ENCODE peak calls at places on chromosomes 6 and 20, in ten cellular contexts. Q, O, I, J, K, Z, C, Y, T and P are unnamed samples.

GRCh38 chr6:39471954-39472659 is 149.6 kb upstream of the KCNK16 start:
- DNase-seq in I (no peak), K (no peak), T (no peak), O (no peak), J (no peak), Y (no peak), C (no peak), Q (no peak), Z (no peak), P (no peak)

GRCh38 chr6:115668781-115669180 is 391.9 kb downstream of the FRK start:
- DNase-seq in J (no peak), T (no peak), Z (no peak), C (no peak), Q (no peak), I (no peak), O (no peak), Y (no peak), K (no peak), P (no peak)

GRCh38 chr20:25237610-25238318 is 10.1 kb upstream of the PYGB start:
- DNase-seq in J (peak), Z (no peak), T (peak), K (no peak), Q (peak), O (peak), Y (peak), C (peak), I (peak), P (no peak)

GRCh38 chr6:109010703-109011102 is 83.9 kb downstream of the SESN1 start:
- DNase-seq in Y (no peak), O (no peak), Z (no peak), C (no peak), J (no peak), Q (no peak), K (no peak), T (no peak), I (no peak), P (no peak)

GRCh38 chr6:6497976-6498375 is 90.5 kb upstream of the LY86 start:
- DNase-seq in O (no peak), Z (no peak), Q (no peak), T (no peak), I (no peak), Y (no peak), J (no peak), C (no peak), K (no peak), P (no peak)

GRCh38 chr20:14672066-14672465 is 334.7 kb upstream of the FLRT3 start:
- DNase-seq in O (no peak), C (no peak), Y (no peak), Q (no peak), Z (no peak), T (no peak), K (no peak), I (no peak), J (no peak), P (no peak)

GRCh38 chr6:32837651-32838113 is 857 bp downstream of the TAP2 start:
- DNase-seq in K (no peak), Y (no peak), Q (no peak), J (no peak), O (no peak), T (no peak), I (no peak), C (no peak), Z (no peak), P (no peak)

GRCh38 chr6:116268589-116269293 is 11.0 kb downstream of the TSPYL1 start:
- DNase-seq in J (no peak), Q (no peak), Z (no peak), I (no peak), K (no peak), C (no peak), O (no peak), Y (no peak), T (no peak), P (no peak)

GRCh38 chr6:13302751-13303667 is 25.3 kb downstream of the TBC1D7 start:
- DNase-seq in I (peak), T (peak), O (peak), J (no peak), Z (peak), Y (peak), C (peak), K (no peak), Q (peak), P (peak)

GRCh38 chr6:17280552-17281090 is 540 bp upstream of the RBM24 start:
- DNase-seq in I (no peak), C (peak), K (peak), Q (peak), J (no peak), T (peak), Z (peak), Y (no peak), O (peak), P (peak)

GRCh38 chr6:80938131-80938530 is 814.4 kb downstream of the TENT5A start:
- DNase-seq in J (no peak), O (no peak), I (no peak), K (no peak), Q (no peak), T (no peak), Y (no peak), C (no peak), Z (no peak), P (no peak)

GRCh38 chr6:57216235-57217101 is 5.6 kb downstream of the RAB23 start:
- DNase-seq in T (peak), O (no peak), I (no peak), Q (peak), Z (no peak), K (no peak), C (no peak), Y (peak), J (no peak), P (no peak)

GRCh38 chr6:71383476-71383875 is 94.9 kb downstream of the OGFRL1 start:
- DNase-seq in T (no peak), K (no peak), J (no peak), I (no peak), Y (no peak), Q (no peak), C (no peak), Z (no peak), O (no peak), P (no peak)

GRCh38 chr6:16130932-16131387 is 2.1 kb downstream of the MYLIP start:
- DNase-seq in K (peak), Z (no peak), O (peak), Q (peak), I (no peak), Y (peak), J (no peak), T (peak), C (peak), P (no peak)

GRCh38 chr6:90098025-90098474 is 198.6 kb downstream of the BACH2 start:
- DNase-seq in K (peak), O (peak), I (peak), C (peak), Q (peak), Y (peak), Z (no peak), J (peak), T (peak), P (peak)

GRCh38 chr6:28648035-28648877 is 122.6 kb downstream of the GPX5 start:
- DNase-seq in Z (no peak), J (no peak), Y (no peak), C (no peak), K (peak), I (no peak), O (no peak), T (no peak), Q (peak), P (no peak)
- H3K4me3 ChIP-seq in Z (peak), J (peak), Y (peak), C (peak), K (no peak), I (no peak), O (peak), T (peak), Q (peak), P (peak)

GRCh38 chr6:74404366-74404765 is 708.4 kb downstream of the CD109 start:
- DNase-seq in Y (no peak), I (no peak), T (no peak), K (no peak), J (no peak), Z (no peak), C (no peak), Q (no peak), O (no peak), P (no peak)

GRCh38 chr6:74410630-74411029 is 714.6 kb downstream of the CD109 start:
- DNase-seq in K (no peak), C (no peak), O (no peak), Y (no peak), T (no peak), Q (no peak), I (no peak), Z (no peak), J (no peak), P (no peak)

GRCh38 chr6:74408844-74409243 is 712.8 kb downstream of the CD109 start:
- DNase-seq in Y (no peak), K (no peak), Z (no peak), Q (no peak), T (no peak), O (no peak), J (no peak), C (no peak), I (no peak), P (no peak)

GRCh38 chr6:74415056-74415455 is 719.1 kb downstream of the CD109 start:
- DNase-seq in O (no peak), I (no peak), K (no peak), J (no peak), C (no peak), Y (no peak), T (no peak), Z (no peak), Q (no peak), P (no peak)

GRCh38 chr6:74409447-74409846 is 713.4 kb downstream of the CD109 start:
- DNase-seq in Q (no peak), T (no peak), I (no peak), J (no peak), K (no peak), Y (no peak), Z (no peak), O (no peak), C (no peak), P (no peak)
- TF ChIP-seq CTCF in Q (peak), T (peak), I (no peak), J (no peak), K (peak), Y (no peak), Z (no peak), O (no peak), C (peak), P (no peak)

GRCh38 chr20:51837876-51838420 is 35.6 kb upstream of the SALL4 start:
- DNase-seq in T (no peak), C (no peak), K (no peak), I (no peak), Y (no peak), J (no peak), O (no peak), Q (no peak), Z (no peak), P (no peak)
- TF ChIP-seq POLR2A in T (no peak), C (no peak), K (no peak), I (no peak), Y (no peak), J (no peak), O (no peak), Q (no peak), Z (no peak), P (no peak)

DNA sequence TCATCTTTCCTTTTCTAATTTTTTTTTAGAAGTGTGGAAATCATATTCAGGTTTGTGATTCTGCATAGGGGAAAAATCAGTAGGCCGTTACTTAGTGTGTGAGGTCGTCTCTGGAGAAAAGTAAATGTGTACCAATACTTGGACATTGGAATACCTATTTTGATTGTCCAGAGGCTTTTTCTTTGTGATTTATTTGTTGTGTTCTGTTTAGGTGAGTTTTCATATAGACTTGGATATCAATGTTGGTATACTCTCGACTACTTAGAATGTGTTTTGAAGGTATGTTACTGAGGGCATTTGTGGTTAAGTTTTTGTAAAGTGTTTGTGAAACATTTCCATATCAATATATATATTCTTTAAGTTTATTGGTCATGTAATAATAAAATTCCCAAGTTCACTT is 2.3 kb downstream of the CD2AP start:
- DNase-seq in Z (no peak), C (no peak), K (no peak), Q (no peak), T (no peak), J (no peak), I (no peak), Y (no peak), O (no peak), P (no peak)
- H3K4me3 ChIP-seq in Z (no peak), C (no peak), K (no peak), Q (no peak), T (peak), J (no peak), I (no peak), Y (no peak), O (no peak), P (peak)

GRCh38 chr6:47076422-47077344 is 34.6 kb upstream of the ADGRF1 start:
- DNase-seq in Q (no peak), I (no peak), C (no peak), Z (no peak), Y (no peak), O (no peak), J (no peak), T (peak), K (peak), P (no peak)

GRCh38 chr6:47075741-47076421 is 33.7 kb upstream of the ADGRF1 start:
- DNase-seq in Z (no peak), O (no peak), Y (no peak), I (no peak), T (no peak), C (no peak), J (no peak), K (no peak), Q (no peak), P (no peak)

GRCh38 chr6:47078991-47079390 is 36.9 kb upstream of the ADGRF1 start:
- DNase-seq in I (no peak), J (no peak), O (no peak), Y (no peak), K (no peak), Q (no peak), C (no peak), Z (no peak), T (no peak), P (no peak)

GRCh38 chr6:47080083-47080596 is 38.0 kb upstream of the ADGRF1 start:
- DNase-seq in K (no peak), I (no peak), Z (no peak), O (no peak), J (no peak), C (no peak), Q (no peak), Y (no peak), T (no peak), P (no peak)

DNA sequence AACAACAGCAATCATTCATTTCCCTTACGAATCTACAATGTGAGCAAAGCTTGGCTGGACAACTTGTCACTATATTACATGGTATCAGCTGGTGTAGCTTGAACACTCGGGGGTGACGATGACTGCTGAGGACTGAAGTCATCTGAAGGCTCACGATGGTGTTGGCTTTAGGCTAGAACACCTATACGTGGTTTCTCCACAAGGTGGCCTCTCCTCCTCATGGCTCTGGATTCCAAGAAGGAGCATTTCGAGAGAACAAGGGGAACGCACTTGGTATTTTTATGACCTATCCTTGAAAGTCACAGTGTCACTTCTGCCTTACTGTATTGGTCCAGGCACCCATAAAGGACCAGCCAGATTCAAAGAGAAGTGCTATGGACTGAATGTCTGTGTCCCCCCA is 37.5 kb upstream of the ADGRF1 start:
- DNase-seq in Y (no peak), K (no peak), Z (no peak), I (no peak), O (no peak), J (no peak), Q (no peak), C (no peak), T (no peak), P (no peak)
- TF ChIP-seq CTCF in Y (no peak), K (no peak), Z (no peak), I (no peak), O (no peak), J (no peak), Q (no peak), C (peak), T (no peak), P (no peak)

GRCh38 chr20:58619847-58620431 is 31.1 kb upstream of the STX16 start:
- DNase-seq in Z (peak), I (no peak), O (no peak), Y (no peak), Q (no peak), K (no peak), J (no peak), T (no peak), C (no peak), P (no peak)
- TF ChIP-seq POLR2A in Z (no peak), I (no peak), O (no peak), Y (no peak), Q (no peak), K (no peak), J (no peak), T (no peak), C (no peak), P (no peak)

GRCh38 chr6:141990840-141991239 is 141.9 kb upstream of the GJE1 start:
- DNase-seq in I (no peak), O (no peak), Y (no peak), J (no peak), T (no peak), C (no peak), Q (no peak), K (no peak), Z (no peak), P (no peak)

GRCh38 chr6:141992109-141992508 is 140.6 kb upstream of the GJE1 start:
- DNase-seq in Y (no peak), K (no peak), J (no peak), T (no peak), C (no peak), Z (no peak), I (no peak), Q (no peak), O (no peak), P (no peak)

GRCh38 chr6:141988327-141988726 is 144.4 kb upstream of the GJE1 start:
- DNase-seq in K (no peak), C (no peak), Y (no peak), Q (no peak), T (no peak), O (no peak), J (no peak), Z (no peak), I (no peak), P (no peak)

GRCh38 chr6:141988954-141989705 is 143.6 kb upstream of the GJE1 start:
- DNase-seq in Q (no peak), T (no peak), Y (no peak), J (no peak), C (peak), Z (no peak), K (peak), I (no peak), O (no peak), P (no peak)

GRCh38 chr6:141989706-141989959 is 143.1 kb upstream of the GJE1 start:
- DNase-seq in I (no peak), O (no peak), K (no peak), T (no peak), J (no peak), C (no peak), Y (no peak), Q (no peak), Z (no peak), P (no peak)
- H3K4me3 ChIP-seq in I (no peak), O (no peak), K (no peak), T (no peak), J (no peak), C (no peak), Y (no peak), Q (no peak), Z (no peak), P (no peak)

GRCh38 chr6:27492776-27493175 is 19.9 kb upstream of the ZNF184 start:
- DNase-seq in Z (no peak), J (no peak), T (no peak), I (no peak), O (no peak), Q (no peak), Y (no peak), C (no peak), K (no peak), P (no peak)

GRCh38 chr6:27494987-27495385 is 22.1 kb upstream of the ZNF184 start:
- DNase-seq in Q (no peak), C (no peak), O (no peak), J (no peak), I (no peak), T (no peak), K (no peak), Z (no peak), Y (no peak), P (no peak)

GRCh38 chr6:27494103-27494502 is 21.2 kb upstream of the ZNF184 start:
- DNase-seq in Q (no peak), Y (no peak), T (no peak), C (no peak), O (no peak), Z (no peak), J (no peak), I (no peak), K (no peak), P (no peak)

GRCh38 chr6:27500177-27500576 is 27.3 kb upstream of the ZNF184 start:
- DNase-seq in K (no peak), Z (no peak), Y (no peak), T (no peak), Q (no peak), C (no peak), J (no peak), I (peak), O (no peak), P (no peak)

DNA sequence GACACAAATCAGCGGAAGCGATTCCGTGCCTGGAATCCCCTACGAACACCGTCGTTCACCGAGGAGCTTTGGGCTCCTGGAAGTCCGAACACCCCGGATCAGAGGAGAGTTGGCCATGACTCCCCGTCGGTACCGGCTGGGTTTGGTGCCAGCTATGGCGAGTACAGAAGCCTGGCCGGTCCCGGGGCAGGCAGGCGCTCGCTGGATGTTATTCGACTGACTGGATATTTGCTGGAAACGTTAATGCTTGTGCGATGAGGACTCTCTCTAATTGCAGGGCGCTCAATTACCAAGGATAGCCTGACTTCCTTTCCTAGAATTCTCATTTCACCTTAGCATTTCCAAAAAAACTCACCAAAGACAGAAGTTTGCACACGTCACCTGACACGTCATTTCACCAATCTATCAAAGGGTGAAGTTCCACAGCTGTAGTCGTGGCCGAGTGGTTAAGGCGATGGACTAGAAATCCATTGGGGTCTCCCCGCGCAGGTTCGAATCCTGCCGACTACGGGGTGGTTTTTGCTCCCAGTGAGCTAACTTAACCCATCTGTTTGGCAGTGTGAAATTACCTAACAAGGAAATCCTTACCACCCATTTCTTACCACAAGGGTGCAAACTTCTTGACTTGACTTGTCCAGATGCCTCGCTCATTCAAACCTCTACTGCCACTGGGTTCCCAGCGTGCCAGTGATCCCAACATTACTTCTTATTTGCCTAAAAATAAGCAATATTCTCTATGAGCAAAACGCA is 22.7 kb upstream of the ZNF184 start:
- DNase-seq in C (no peak), J (no peak), I (peak), Q (peak), Y (no peak), Z (no peak), K (peak), O (no peak), T (peak), P (no peak)
- TF ChIP-seq CTCF in C (no peak), J (no peak), I (no peak), Q (no peak), Y (no peak), Z (no peak), K (no peak), O (no peak), T (no peak), P (no peak)